ENCODE peak calls at places on chromosome 12, in nine cellular contexts. One of them, this sample, is unnamed.

GRCh38 chr12:15788266-15789214 is 648 bp downstream of the EPS8 start:
- DNase-seq in ovary: peak
- DNase-seq in lower leg skin: peak
- DNase-seq in cardiac fibroblast: peak
- DNase-seq in esophagus squamous epithelium: no peak
- DNase-seq in adrenal gland: peak
- DNase-seq in GM23338: peak
- DNase-seq in heart right ventricle: peak
- DNase-seq in uterus: peak
- DNase-seq in this sample: peak

GRCh38 chr12:96294831-96295230 is 100.7 kb downstream of the ELK3 start:
- DNase-seq in ovary: no peak
- DNase-seq in lower leg skin: no peak
- DNase-seq in cardiac fibroblast: peak
- DNase-seq in esophagus squamous epithelium: no peak
- DNase-seq in adrenal gland: no peak
- DNase-seq in GM23338: no peak
- DNase-seq in heart right ventricle: no peak
- DNase-seq in uterus: no peak
- DNase-seq in this sample: peak

GRCh38 chr12:102917026-102917787 is at the start of gene PAH:
- DNase-seq in ovary: peak
- DNase-seq in lower leg skin: no peak
- DNase-seq in cardiac fibroblast: no peak
- DNase-seq in esophagus squamous epithelium: no peak
- DNase-seq in adrenal gland: no peak
- DNase-seq in GM23338: peak
- DNase-seq in heart right ventricle: no peak
- DNase-seq in uterus: no peak
- DNase-seq in this sample: no peak

GRCh38 chr12:93612719-93613228 is 40.3 kb downstream of the SOCS2 start:
- DNase-seq in ovary: no peak
- DNase-seq in lower leg skin: no peak
- DNase-seq in cardiac fibroblast: no peak
- DNase-seq in esophagus squamous epithelium: no peak
- DNase-seq in adrenal gland: no peak
- DNase-seq in GM23338: peak
- DNase-seq in heart right ventricle: no peak
- DNase-seq in uterus: no peak
- DNase-seq in this sample: no peak

GRCh38 chr12:64175254-64175945 is 46.7 kb downstream of the KICS2 start:
- DNase-seq in ovary: no peak
- DNase-seq in lower leg skin: no peak
- DNase-seq in cardiac fibroblast: peak
- DNase-seq in esophagus squamous epithelium: no peak
- DNase-seq in adrenal gland: no peak
- DNase-seq in GM23338: peak
- DNase-seq in heart right ventricle: no peak
- DNase-seq in uterus: no peak
- DNase-seq in this sample: peak

GRCh38 chr12:104374806-104375205 is 71.3 kb downstream of the EID3 start:
- DNase-seq in ovary: no peak
- DNase-seq in lower leg skin: no peak
- DNase-seq in cardiac fibroblast: no peak
- DNase-seq in esophagus squamous epithelium: no peak
- DNase-seq in adrenal gland: no peak
- DNase-seq in GM23338: no peak
- DNase-seq in heart right ventricle: no peak
- DNase-seq in uterus: no peak
- DNase-seq in this sample: no peak

GRCh38 chr12:51851408-51852097 is 3.0 kb upstream of the FIGNL2 start:
- DNase-seq in ovary: no peak
- DNase-seq in lower leg skin: peak
- DNase-seq in cardiac fibroblast: no peak
- DNase-seq in esophagus squamous epithelium: no peak
- DNase-seq in adrenal gland: no peak
- DNase-seq in GM23338: no peak
- DNase-seq in heart right ventricle: no peak
- DNase-seq in uterus: no peak
- DNase-seq in this sample: no peak

GRCh38 chr12:25189656-25190055 is 5.3 kb downstream of the DNAI7 start:
- DNase-seq in ovary: no peak
- DNase-seq in lower leg skin: no peak
- DNase-seq in cardiac fibroblast: no peak
- DNase-seq in esophagus squamous epithelium: no peak
- DNase-seq in adrenal gland: no peak
- DNase-seq in GM23338: no peak
- DNase-seq in heart right ventricle: no peak
- DNase-seq in uterus: no peak
- DNase-seq in this sample: no peak

GRCh38 chr12:104130760-104131159 is 7.2 kb downstream of the NFYB start:
- DNase-seq in ovary: no peak
- DNase-seq in lower leg skin: no peak
- DNase-seq in cardiac fibroblast: no peak
- DNase-seq in esophagus squamous epithelium: no peak
- DNase-seq in adrenal gland: no peak
- DNase-seq in GM23338: no peak
- DNase-seq in heart right ventricle: no peak
- DNase-seq in uterus: no peak
- DNase-seq in this sample: no peak

GRCh38 chr12:12508612-12509011 is 54.1 kb downstream of the DUSP16 start:
- DNase-seq in ovary: no peak
- DNase-seq in lower leg skin: no peak
- DNase-seq in cardiac fibroblast: peak
- DNase-seq in esophagus squamous epithelium: no peak
- DNase-seq in adrenal gland: no peak
- DNase-seq in GM23338: no peak
- DNase-seq in heart right ventricle: no peak
- DNase-seq in uterus: no peak
- DNase-seq in this sample: peak

GRCh38 chr12:6753772-6754356 is 923 bp upstream of the MLF2 start:
- DNase-seq in ovary: peak
- DNase-seq in lower leg skin: no peak
- DNase-seq in cardiac fibroblast: no peak
- DNase-seq in esophagus squamous epithelium: no peak
- DNase-seq in adrenal gland: peak
- DNase-seq in GM23338: peak
- DNase-seq in heart right ventricle: no peak
- DNase-seq in uterus: no peak
- DNase-seq in this sample: no peak

GRCh38 chr12:2364566-2365165 is 311.9 kb downstream of the CACNA1C start:
- DNase-seq in ovary: no peak
- DNase-seq in lower leg skin: no peak
- DNase-seq in cardiac fibroblast: no peak
- DNase-seq in esophagus squamous epithelium: no peak
- DNase-seq in adrenal gland: no peak
- DNase-seq in GM23338: peak
- DNase-seq in heart right ventricle: no peak
- DNase-seq in uterus: no peak
- DNase-seq in this sample: no peak
- TF ChIP-seq CTCF in ovary: no peak
- TF ChIP-seq CTCF in lower leg skin: no peak
- TF ChIP-seq CTCF in cardiac fibroblast: no peak
- TF ChIP-seq CTCF in esophagus squamous epithelium: no peak
- TF ChIP-seq CTCF in adrenal gland: no peak
- TF ChIP-seq CTCF in GM23338: no peak
- TF ChIP-seq CTCF in heart right ventricle: no peak
- TF ChIP-seq CTCF in uterus: no peak
- TF ChIP-seq CTCF in this sample: no peak

GRCh38 chr12:28247806-28248205 is 57.5 kb downstream of the CCDC91 start:
- DNase-seq in ovary: no peak
- DNase-seq in lower leg skin: no peak
- DNase-seq in cardiac fibroblast: no peak
- DNase-seq in esophagus squamous epithelium: no peak
- DNase-seq in adrenal gland: no peak
- DNase-seq in GM23338: no peak
- DNase-seq in heart right ventricle: no peak
- DNase-seq in uterus: no peak
- DNase-seq in this sample: no peak

GRCh38 chr12:28248555-28249127 is 58.4 kb downstream of the CCDC91 start:
- DNase-seq in ovary: no peak
- DNase-seq in lower leg skin: no peak
- DNase-seq in cardiac fibroblast: no peak
- DNase-seq in esophagus squamous epithelium: no peak
- DNase-seq in adrenal gland: no peak
- DNase-seq in GM23338: no peak
- DNase-seq in heart right ventricle: no peak
- DNase-seq in uterus: no peak
- DNase-seq in this sample: no peak

GRCh38 chr12:28258998-28259397 is 68.7 kb downstream of the CCDC91 start:
- DNase-seq in ovary: no peak
- DNase-seq in lower leg skin: no peak
- DNase-seq in cardiac fibroblast: peak
- DNase-seq in esophagus squamous epithelium: no peak
- DNase-seq in adrenal gland: no peak
- DNase-seq in GM23338: no peak
- DNase-seq in heart right ventricle: no peak
- DNase-seq in uterus: no peak
- DNase-seq in this sample: no peak

GRCh38 chr12:28257411-28257810 is 67.2 kb downstream of the CCDC91 start:
- DNase-seq in ovary: no peak
- DNase-seq in lower leg skin: no peak
- DNase-seq in cardiac fibroblast: no peak
- DNase-seq in esophagus squamous epithelium: no peak
- DNase-seq in adrenal gland: no peak
- DNase-seq in GM23338: no peak
- DNase-seq in heart right ventricle: no peak
- DNase-seq in uterus: no peak
- DNase-seq in this sample: no peak

DNA sequence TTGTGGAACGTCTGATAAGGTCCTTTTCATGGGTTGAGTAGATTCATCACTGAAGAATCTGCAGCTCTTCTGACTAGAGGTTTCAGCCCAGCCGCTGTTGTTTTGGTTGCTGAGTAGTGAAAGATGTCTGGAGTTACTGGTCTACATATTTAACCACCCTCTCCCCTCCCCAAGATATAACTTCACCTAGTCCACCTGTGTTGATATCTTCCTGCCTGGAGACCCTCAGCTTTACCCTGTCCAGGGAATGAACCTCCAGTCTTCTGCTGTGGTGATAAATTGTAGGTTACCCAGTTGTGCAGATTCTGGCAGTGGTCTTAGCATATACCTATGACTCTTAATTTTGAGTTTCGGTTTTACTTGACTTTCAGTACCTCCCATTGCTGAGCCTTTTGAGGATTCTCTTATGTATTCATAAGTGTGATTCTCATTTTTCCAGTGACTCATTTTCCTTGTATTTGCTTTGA is 63.0 kb downstream of the CCDC91 start:
- DNase-seq in ovary: no peak
- DNase-seq in lower leg skin: no peak
- DNase-seq in cardiac fibroblast: peak
- DNase-seq in esophagus squamous epithelium: no peak
- DNase-seq in adrenal gland: no peak
- DNase-seq in GM23338: no peak
- DNase-seq in heart right ventricle: no peak
- DNase-seq in uterus: no peak
- DNase-seq in this sample: no peak
- H3K4me3 ChIP-seq in ovary: no peak
- H3K4me3 ChIP-seq in lower leg skin: no peak
- H3K4me3 ChIP-seq in cardiac fibroblast: no peak
- H3K4me3 ChIP-seq in esophagus squamous epithelium: no peak
- H3K4me3 ChIP-seq in adrenal gland: no peak
- H3K4me3 ChIP-seq in GM23338: no peak
- H3K4me3 ChIP-seq in heart right ventricle: no peak
- H3K4me3 ChIP-seq in uterus: no peak
- H3K4me3 ChIP-seq in this sample: no peak

GRCh38 chr12:8949525-8950286 is at the start of gene M6PR:
- DNase-seq in ovary: peak
- DNase-seq in lower leg skin: peak
- DNase-seq in cardiac fibroblast: peak
- DNase-seq in esophagus squamous epithelium: peak
- DNase-seq in adrenal gland: peak
- DNase-seq in GM23338: peak
- DNase-seq in heart right ventricle: peak
- DNase-seq in uterus: peak
- DNase-seq in this sample: peak
- TF ChIP-seq CTCF in ovary: peak
- TF ChIP-seq CTCF in lower leg skin: no peak
- TF ChIP-seq CTCF in cardiac fibroblast: peak
- TF ChIP-seq CTCF in esophagus squamous epithelium: peak
- TF ChIP-seq CTCF in adrenal gland: peak
- TF ChIP-seq CTCF in GM23338: peak
- TF ChIP-seq CTCF in heart right ventricle: peak
- TF ChIP-seq CTCF in uterus: peak
- TF ChIP-seq CTCF in this sample: peak

GRCh38 chr12:8018666-8019581 is 13.6 kb upstream of the FOXJ2 start:
- DNase-seq in ovary: no peak
- DNase-seq in lower leg skin: no peak
- DNase-seq in cardiac fibroblast: no peak
- DNase-seq in esophagus squamous epithelium: no peak
- DNase-seq in adrenal gland: no peak
- DNase-seq in GM23338: peak
- DNase-seq in heart right ventricle: peak
- DNase-seq in uterus: no peak
- DNase-seq in this sample: no peak
- H3K4me3 ChIP-seq in ovary: no peak
- H3K4me3 ChIP-seq in lower leg skin: no peak
- H3K4me3 ChIP-seq in cardiac fibroblast: peak
- H3K4me3 ChIP-seq in esophagus squamous epithelium: peak
- H3K4me3 ChIP-seq in adrenal gland: peak
- H3K4me3 ChIP-seq in GM23338: peak
- H3K4me3 ChIP-seq in heart right ventricle: peak
- H3K4me3 ChIP-seq in uterus: peak
- H3K4me3 ChIP-seq in this sample: peak

GRCh38 chr12:65845751-65846537 is 21.7 kb downstream of the HMGA2 start:
- DNase-seq in ovary: no peak
- DNase-seq in lower leg skin: no peak
- DNase-seq in cardiac fibroblast: no peak
- DNase-seq in esophagus squamous epithelium: no peak
- DNase-seq in adrenal gland: no peak
- DNase-seq in GM23338: peak
- DNase-seq in heart right ventricle: no peak
- DNase-seq in uterus: no peak
- DNase-seq in this sample: no peak
- TF ChIP-seq CTCF in ovary: no peak
- TF ChIP-seq CTCF in lower leg skin: no peak
- TF ChIP-seq CTCF in cardiac fibroblast: no peak
- TF ChIP-seq CTCF in esophagus squamous epithelium: no peak
- TF ChIP-seq CTCF in adrenal gland: no peak
- TF ChIP-seq CTCF in GM23338: peak
- TF ChIP-seq CTCF in heart right ventricle: no peak
- TF ChIP-seq CTCF in uterus: no peak
- TF ChIP-seq CTCF in this sample: no peak

GRCh38 chr12:52903855-52904508 is 894 bp downstream of the KRT8 start:
- DNase-seq in ovary: peak
- DNase-seq in lower leg skin: no peak
- DNase-seq in cardiac fibroblast: peak
- DNase-seq in esophagus squamous epithelium: no peak
- DNase-seq in adrenal gland: peak
- DNase-seq in GM23338: peak
- DNase-seq in heart right ventricle: peak
- DNase-seq in uterus: peak
- DNase-seq in this sample: no peak
- H3K4me3 ChIP-seq in ovary: peak
- H3K4me3 ChIP-seq in lower leg skin: peak
- H3K4me3 ChIP-seq in cardiac fibroblast: peak
- H3K4me3 ChIP-seq in esophagus squamous epithelium: peak
- H3K4me3 ChIP-seq in adrenal gland: peak
- H3K4me3 ChIP-seq in GM23338: peak
- H3K4me3 ChIP-seq in heart right ventricle: peak
- H3K4me3 ChIP-seq in uterus: peak
- H3K4me3 ChIP-seq in this sample: no peak

This sample was measured in AG10803.